ENCODE peak calls at places on chromosomes 3 and 15, in seven cellular contexts. One of them, this sample, is unnamed.

GRCh38 chr15:80777137-80777536 is 2.0 kb upstream of the CEMIP start:
- DNase-seq in ovary: no peak
- DNase-seq in neural progenitor cell: no peak
- DNase-seq in effector memory CD4-positive, alpha-beta T cell: no peak
- DNase-seq in CD8-positive, alpha-beta memory T cell: no peak
- DNase-seq in left lung: no peak
- DNase-seq in Panc1: no peak
- DNase-seq in this sample: no peak

GRCh38 chr3:126553284-126553811 is 5.4 kb downstream of the C3orf22 start:
- DNase-seq in ovary: no peak
- DNase-seq in neural progenitor cell: no peak
- DNase-seq in CD8-positive, alpha-beta memory T cell: no peak
- DNase-seq in effector memory CD4-positive, alpha-beta T cell: no peak
- DNase-seq in left lung: peak; percentile 58
- DNase-seq in Panc1: no peak
- DNase-seq in this sample: no peak

GRCh38 chr15:34799149-34799824 is 3.9 kb upstream of the ACTC1 start:
- DNase-seq in left lung: peak; percentile 71
- DNase-seq in ovary: no peak
- DNase-seq in effector memory CD4-positive, alpha-beta T cell: no peak
- DNase-seq in neural progenitor cell: peak; percentile 56
- DNase-seq in CD8-positive, alpha-beta memory T cell: no peak
- DNase-seq in Panc1: no peak
- DNase-seq in this sample: no peak

GRCh38 chr15:66834863-66835557 is 133.0 kb downstream of the SMAD6 start:
- DNase-seq in left lung: no peak
- DNase-seq in Panc1: no peak
- DNase-seq in effector memory CD4-positive, alpha-beta T cell: no peak
- DNase-seq in CD8-positive, alpha-beta memory T cell: no peak
- DNase-seq in ovary: no peak
- DNase-seq in neural progenitor cell: peak; percentile 91
- DNase-seq in this sample: no peak

GRCh38 chr3:120102674-120103073 is 8.4 kb upstream of the GSK3B start:
- DNase-seq in effector memory CD4-positive, alpha-beta T cell: no peak
- DNase-seq in Panc1: no peak
- DNase-seq in left lung: no peak
- DNase-seq in CD8-positive, alpha-beta memory T cell: no peak
- DNase-seq in neural progenitor cell: no peak
- DNase-seq in ovary: no peak
- DNase-seq in this sample: no peak

GRCh38 chr3:52809821-52810377 is 15.3 kb downstream of the ITIH3 start:
- DNase-seq in ovary: no peak
- DNase-seq in Panc1: no peak
- DNase-seq in CD8-positive, alpha-beta memory T cell: no peak
- DNase-seq in neural progenitor cell: no peak
- DNase-seq in left lung: no peak
- DNase-seq in effector memory CD4-positive, alpha-beta T cell: no peak
- DNase-seq in this sample: no peak

GRCh38 chr3:11803977-11804903 is 42.4 kb downstream of the TAMM41 start:
- DNase-seq in ovary: no peak
- DNase-seq in CD8-positive, alpha-beta memory T cell: no peak
- DNase-seq in Panc1: peak; percentile 18
- DNase-seq in left lung: no peak
- DNase-seq in neural progenitor cell: peak; percentile 73
- DNase-seq in effector memory CD4-positive, alpha-beta T cell: no peak
- DNase-seq in this sample: peak; percentile 22

GRCh38 chr15:69578792-69579587 is 126.4 kb downstream of the RPLP1 start:
- DNase-seq in neural progenitor cell: no peak
- DNase-seq in Panc1: no peak
- DNase-seq in ovary: no peak
- DNase-seq in left lung: peak; percentile 86
- DNase-seq in effector memory CD4-positive, alpha-beta T cell: no peak
- DNase-seq in CD8-positive, alpha-beta memory T cell: no peak
- DNase-seq in this sample: no peak

GRCh38 chr15:56537881-56538280 is 72.9 kb upstream of the MNS1 start:
- DNase-seq in ovary: no peak
- DNase-seq in left lung: no peak
- DNase-seq in effector memory CD4-positive, alpha-beta T cell: peak; percentile 20
- DNase-seq in CD8-positive, alpha-beta memory T cell: peak; percentile 41
- DNase-seq in neural progenitor cell: no peak
- DNase-seq in Panc1: no peak
- DNase-seq in this sample: no peak

GRCh38 chr3:114838025-114838424 is 309.1 kb downstream of the ZBTB20 start:
- DNase-seq in ovary: no peak
- DNase-seq in Panc1: no peak
- DNase-seq in left lung: no peak
- DNase-seq in effector memory CD4-positive, alpha-beta T cell: no peak
- DNase-seq in CD8-positive, alpha-beta memory T cell: no peak
- DNase-seq in neural progenitor cell: no peak
- DNase-seq in this sample: no peak

GRCh38 chr15:39172380-39173281 is 408.2 kb upstream of the THBS1 start:
- DNase-seq in left lung: no peak
- DNase-seq in ovary: peak; percentile 51
- DNase-seq in CD8-positive, alpha-beta memory T cell: no peak
- DNase-seq in neural progenitor cell: peak; percentile 12
- DNase-seq in effector memory CD4-positive, alpha-beta T cell: no peak
- DNase-seq in Panc1: no peak
- DNase-seq in this sample: no peak

GRCh38 chr15:35167675-35168074 is 82.6 kb upstream of the NANOGP8 start:
- DNase-seq in ovary: no peak
- DNase-seq in CD8-positive, alpha-beta memory T cell: no peak
- DNase-seq in effector memory CD4-positive, alpha-beta T cell: no peak
- DNase-seq in Panc1: no peak
- DNase-seq in neural progenitor cell: no peak
- DNase-seq in left lung: no peak
- DNase-seq in this sample: no peak

DNA sequence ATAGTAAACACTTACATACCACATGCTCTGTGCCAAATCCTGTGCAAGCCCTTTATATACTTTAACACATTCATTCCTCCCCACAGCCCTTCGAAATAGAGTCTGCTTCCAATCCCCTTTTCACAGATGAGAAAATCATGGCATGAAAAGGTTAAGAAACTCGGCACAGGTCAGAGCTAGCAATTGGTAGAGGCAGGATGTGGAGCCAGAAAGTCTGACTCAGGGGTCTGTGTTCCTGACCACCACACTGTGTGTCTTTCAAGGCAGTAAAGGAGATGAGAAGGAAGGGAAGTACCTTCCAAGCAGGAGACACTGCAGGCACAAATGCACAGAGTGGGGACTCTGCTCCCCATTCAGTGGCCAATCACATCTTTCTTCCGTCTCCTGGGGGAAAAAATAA is 61.1 kb downstream of the SCN11A start:
- DNase-seq in effector memory CD4-positive, alpha-beta T cell: no peak
- DNase-seq in CD8-positive, alpha-beta memory T cell: no peak
- DNase-seq in neural progenitor cell: no peak
- DNase-seq in ovary: no peak
- DNase-seq in Panc1: no peak
- DNase-seq in left lung: no peak
- DNase-seq in this sample: no peak
- H3K4me1 ChIP-seq in effector memory CD4-positive, alpha-beta T cell: no peaks in the 10 kb centered on the region
- H3K4me1 ChIP-seq in CD8-positive, alpha-beta memory T cell: no peaks in the 10 kb centered on the region
- H3K4me1 ChIP-seq in neural progenitor cell: peaks cover 19% of the 10 kb centered on the region
- H3K4me1 ChIP-seq in ovary: no peaks in the 10 kb centered on the region
- H3K4me1 ChIP-seq in Panc1: no peaks in the 10 kb centered on the region
- H3K4me1 ChIP-seq in left lung: no peaks in the 10 kb centered on the region
- H3K4me1 ChIP-seq in this sample: no peaks in the 10 kb centered on the region

GRCh38 chr3:71131385-71131871 is 452.1 kb downstream of the FOXP1 start:
- DNase-seq in ovary: no peak
- DNase-seq in neural progenitor cell: no peak
- DNase-seq in CD8-positive, alpha-beta memory T cell: no peak
- DNase-seq in Panc1: no peak
- DNase-seq in left lung: no peak
- DNase-seq in effector memory CD4-positive, alpha-beta T cell: no peak
- DNase-seq in this sample: no peak

GRCh38 chr3:71133874-71134273 is 449.7 kb downstream of the FOXP1 start:
- DNase-seq in ovary: no peak
- DNase-seq in CD8-positive, alpha-beta memory T cell: no peak
- DNase-seq in left lung: no peak
- DNase-seq in effector memory CD4-positive, alpha-beta T cell: no peak
- DNase-seq in neural progenitor cell: no peak
- DNase-seq in Panc1: no peak
- DNase-seq in this sample: no peak

GRCh38 chr3:71132995-71133730 is 450.4 kb downstream of the FOXP1 start:
- DNase-seq in Panc1: no peak
- DNase-seq in neural progenitor cell: no peak
- DNase-seq in effector memory CD4-positive, alpha-beta T cell: no peak
- DNase-seq in CD8-positive, alpha-beta memory T cell: no peak
- DNase-seq in left lung: no peak
- DNase-seq in ovary: no peak
- DNase-seq in this sample: no peak

GRCh38 chr3:71130516-71131384 is 452.8 kb downstream of the FOXP1 start:
- DNase-seq in neural progenitor cell: peak; percentile 34
- DNase-seq in left lung: peak; percentile 69
- DNase-seq in effector memory CD4-positive, alpha-beta T cell: peak; percentile 62
- DNase-seq in CD8-positive, alpha-beta memory T cell: peak; percentile 47
- DNase-seq in Panc1: no peak
- DNase-seq in ovary: peak; percentile 72
- DNase-seq in this sample: no peak

GRCh38 chr3:71131893-71132314 is 451.6 kb downstream of the FOXP1 start:
- DNase-seq in neural progenitor cell: no peak
- DNase-seq in effector memory CD4-positive, alpha-beta T cell: no peak
- DNase-seq in left lung: no peak
- DNase-seq in CD8-positive, alpha-beta memory T cell: no peak
- DNase-seq in ovary: peak; percentile 34
- DNase-seq in Panc1: no peak
- DNase-seq in this sample: no peak
- H3K4me1 ChIP-seq in neural progenitor cell: peaks cover 26% of the 10 kb centered on the region
- H3K4me1 ChIP-seq in effector memory CD4-positive, alpha-beta T cell: peaks cover 36% of the 10 kb centered on the region
- H3K4me1 ChIP-seq in left lung: peaks cover 30% of the 10 kb centered on the region
- H3K4me1 ChIP-seq in CD8-positive, alpha-beta memory T cell: peaks cover 70% of the 10 kb centered on the region
- H3K4me1 ChIP-seq in ovary: peaks cover 13% of the 10 kb centered on the region
- H3K4me1 ChIP-seq in Panc1: no peaks in the 10 kb centered on the region
- H3K4me1 ChIP-seq in this sample: peaks cover 4% of the 10 kb centered on the region

GRCh38 chr3:46946416-46946815 is 30.1 kb downstream of the CCDC12 start:
- DNase-seq in neural progenitor cell: no peak
- DNase-seq in effector memory CD4-positive, alpha-beta T cell: no peak
- DNase-seq in Panc1: no peak
- DNase-seq in ovary: no peak
- DNase-seq in CD8-positive, alpha-beta memory T cell: no peak
- DNase-seq in left lung: peak; percentile 74
- DNase-seq in this sample: no peak

GRCh38 chr3:46947545-46947899 is 29.0 kb downstream of the CCDC12 start:
- DNase-seq in effector memory CD4-positive, alpha-beta T cell: no peak
- DNase-seq in neural progenitor cell: no peak
- DNase-seq in ovary: no peak
- DNase-seq in Panc1: no peak
- DNase-seq in CD8-positive, alpha-beta memory T cell: no peak
- DNase-seq in left lung: no peak
- DNase-seq in this sample: no peak

GRCh38 chr3:46946856-46947544 is 29.5 kb downstream of the CCDC12 start:
- DNase-seq in effector memory CD4-positive, alpha-beta T cell: peak; percentile 81
- DNase-seq in neural progenitor cell: no peak
- DNase-seq in left lung: peak; percentile 82
- DNase-seq in Panc1: no peak
- DNase-seq in CD8-positive, alpha-beta memory T cell: peak; percentile 77
- DNase-seq in ovary: no peak
- DNase-seq in this sample: no peak

GRCh38 chr3:46948830-46949671 is 27.5 kb downstream of the CCDC12 start:
- DNase-seq in ovary: no peak
- DNase-seq in Panc1: no peak
- DNase-seq in CD8-positive, alpha-beta memory T cell: no peak
- DNase-seq in left lung: peak; percentile 79
- DNase-seq in neural progenitor cell: no peak
- DNase-seq in effector memory CD4-positive, alpha-beta T cell: no peak
- DNase-seq in this sample: no peak

GRCh38 chr3:46947981-46948791 is 28.4 kb downstream of the CCDC12 start:
- DNase-seq in CD8-positive, alpha-beta memory T cell: peak; percentile 71
- DNase-seq in ovary: no peak
- DNase-seq in left lung: peak; percentile 81
- DNase-seq in neural progenitor cell: no peak
- DNase-seq in Panc1: no peak
- DNase-seq in effector memory CD4-positive, alpha-beta T cell: peak; percentile 85
- DNase-seq in this sample: no peak
- H3K4me1 ChIP-seq in CD8-positive, alpha-beta memory T cell: peaks cover 96% of the 10 kb centered on the region
- H3K4me1 ChIP-seq in ovary: peaks cover 44% of the 10 kb centered on the region
- H3K4me1 ChIP-seq in left lung: peaks cover 48% of the 10 kb centered on the region
- H3K4me1 ChIP-seq in neural progenitor cell: peaks cover 5% of the 10 kb centered on the region
- H3K4me1 ChIP-seq in Panc1: peaks cover 53% of the 10 kb centered on the region
- H3K4me1 ChIP-seq in effector memory CD4-positive, alpha-beta T cell: peaks cover 79% of the 10 kb centered on the region
- H3K4me1 ChIP-seq in this sample: peaks cover 9% of the 10 kb centered on the region

GRCh38 chr3:171116802-171117395 is 90.4 kb upstream of the SLC2A2 start:
- DNase-seq in ovary: no peak
- DNase-seq in effector memory CD4-positive, alpha-beta T cell: no peak
- DNase-seq in Panc1: no peak
- DNase-seq in CD8-positive, alpha-beta memory T cell: no peak
- DNase-seq in left lung: no peak
- DNase-seq in neural progenitor cell: no peak
- DNase-seq in this sample: peak; percentile 20
- H3K4me1 ChIP-seq in ovary: no peaks in the 10 kb centered on the region
- H3K4me1 ChIP-seq in effector memory CD4-positive, alpha-beta T cell: no peaks in the 10 kb centered on the region
- H3K4me1 ChIP-seq in Panc1: no peaks in the 10 kb centered on the region
- H3K4me1 ChIP-seq in CD8-positive, alpha-beta memory T cell: no peaks in the 10 kb centered on the region
- H3K4me1 ChIP-seq in left lung: no peaks in the 10 kb centered on the region
- H3K4me1 ChIP-seq in neural progenitor cell: no peaks in the 10 kb centered on the region
- H3K4me1 ChIP-seq in this sample: peaks cover 1% of the 10 kb centered on the region

GRCh38 chr15:58283302-58283701 is 145.1 kb downstream of the AQP9 start:
- DNase-seq in left lung: no peak
- DNase-seq in effector memory CD4-positive, alpha-beta T cell: no peak
- DNase-seq in Panc1: no peak
- DNase-seq in ovary: no peak
- DNase-seq in CD8-positive, alpha-beta memory T cell: no peak
- DNase-seq in neural progenitor cell: no peak
- DNase-seq in this sample: no peak

GRCh38 chr15:58285212-58285920 is 146.4 kb upstream of the LIPC start:
- DNase-seq in left lung: no peak
- DNase-seq in Panc1: no peak
- DNase-seq in effector memory CD4-positive, alpha-beta T cell: no peak
- DNase-seq in neural progenitor cell: no peak
- DNase-seq in ovary: no peak
- DNase-seq in CD8-positive, alpha-beta memory T cell: no peak
- DNase-seq in this sample: no peak

GRCh38 chr15:58285921-58286278 is 145.9 kb upstream of the LIPC start:
- DNase-seq in Panc1: no peak
- DNase-seq in CD8-positive, alpha-beta memory T cell: no peak
- DNase-seq in effector memory CD4-positive, alpha-beta T cell: no peak
- DNase-seq in neural progenitor cell: no peak
- DNase-seq in left lung: no peak
- DNase-seq in ovary: no peak
- DNase-seq in this sample: no peak

GRCh38 chr15:58282060-58282708 is 144.0 kb downstream of the AQP9 start:
- DNase-seq in ovary: no peak
- DNase-seq in effector memory CD4-positive, alpha-beta T cell: no peak
- DNase-seq in neural progenitor cell: peak; percentile 21
- DNase-seq in Panc1: no peak
- DNase-seq in CD8-positive, alpha-beta memory T cell: no peak
- DNase-seq in left lung: no peak
- DNase-seq in this sample: no peak

DNA sequence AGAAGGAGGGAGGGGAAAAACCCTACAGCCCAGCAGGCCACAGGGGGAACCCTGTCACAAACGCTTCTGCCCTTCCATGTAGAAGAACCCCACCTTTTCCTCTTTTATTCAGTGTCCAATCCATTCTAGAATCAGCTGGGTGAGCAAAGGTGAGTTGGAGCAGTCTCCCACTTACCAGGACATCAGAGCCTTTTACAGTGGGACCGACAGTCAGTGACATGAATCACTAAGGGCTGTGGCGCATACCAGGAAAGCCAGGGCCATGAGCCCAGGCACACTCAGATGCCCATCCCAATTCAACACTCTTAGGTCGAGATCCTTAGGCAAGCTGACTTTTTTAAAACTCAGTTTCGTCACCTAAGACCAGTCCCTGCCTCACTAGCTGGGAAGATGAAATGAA is 146.1 kb downstream of the AQP9 start:
- DNase-seq in Panc1: no peak
- DNase-seq in left lung: no peak
- DNase-seq in effector memory CD4-positive, alpha-beta T cell: no peak
- DNase-seq in CD8-positive, alpha-beta memory T cell: no peak
- DNase-seq in neural progenitor cell: no peak
- DNase-seq in ovary: no peak
- DNase-seq in this sample: no peak
- H3K4me1 ChIP-seq in Panc1: no peaks in the 10 kb centered on the region
- H3K4me1 ChIP-seq in left lung: no peaks in the 10 kb centered on the region
- H3K4me1 ChIP-seq in effector memory CD4-positive, alpha-beta T cell: no peaks in the 10 kb centered on the region
- H3K4me1 ChIP-seq in CD8-positive, alpha-beta memory T cell: no peaks in the 10 kb centered on the region
- H3K4me1 ChIP-seq in neural progenitor cell: peaks cover 7% of the 10 kb centered on the region
- H3K4me1 ChIP-seq in ovary: no peaks in the 10 kb centered on the region
- H3K4me1 ChIP-seq in this sample: no peaks in the 10 kb centered on the region

This sample was measured in iPS DF 6.9.